ENCODE peak calls at places on chromosome 12, in nine cellular contexts. C is fibroblast of pulmonary artery, K is BE2C, V is coronary artery, Z is IMR-90, H is progenitor cell of endocrine pancreas, M is endothelial cell, R is osteocyte, X is GM10248. O is an unnamed sample.

GRCh38 chr12:64181504-64182291 is 40.4 kb downstream of the KICS2 start:
- DNase-seq in C (peak; percentile 94), K (peak; percentile 53), V (no peak), Z (peak; percentile 99), H (no peak), M (peak; percentile 33), R (no peak), X (no peak), O (no peak)

GRCh38 chr12:102962532-102962931 is 5.1 kb downstream of the ASCL1 start:
- DNase-seq in C (no peak), K (no peak), V (no peak), Z (no peak), H (no peak), M (no peak), R (no peak), X (no peak), O (no peak)

GRCh38 chr12:65308001-65308400 is 29.5 kb downstream of the MSRB3 start:
- DNase-seq in C (peak; percentile 28), K (no peak), V (no peak), Z (peak; percentile 37), H (no peak), M (no peak), R (no peak), X (no peak), O (no peak)

GRCh38 chr12:68270358-68270757 is 17.0 kb upstream of the IL22 start:
- DNase-seq in C (no peak), K (no peak), V (no peak), Z (no peak), H (no peak), M (no peak), R (no peak), X (no peak), O (no peak)

GRCh38 chr12:76628745-76629144 is 69.2 kb upstream of the OSBPL8 start:
- DNase-seq in C (peak; percentile 63), K (no peak), V (no peak), Z (no peak), H (no peak), M (no peak), R (no peak), X (no peak), O (no peak)

GRCh38 chr12:118190266-118190665 is 54.3 kb downstream of the PEBP1 start:
- DNase-seq in C (peak; percentile 48), K (peak; percentile 15), V (no peak), Z (peak; percentile 30), H (no peak), M (no peak), R (no peak), X (no peak), O (no peak)

GRCh38 chr12:56766535-56766934 is 3.4 kb downstream of the HSD17B6 start:
- DNase-seq in C (no peak), K (no peak), V (no peak), Z (no peak), H (no peak), M (no peak), R (no peak), X (peak; percentile 81), O (no peak)

GRCh38 chr12:110565919-110566871 is 16.9 kb downstream of the PPTC7 start:
- DNase-seq in C (no peak), K (no peak), V (no peak), Z (no peak), H (no peak), M (no peak), R (no peak), X (no peak), O (no peak)

GRCh38 chr12:106345739-106346138 is 11.8 kb upstream of the POLR3B start:
- DNase-seq in C (peak; percentile 72), K (peak; percentile 41), V (no peak), Z (peak; percentile 40), H (no peak), M (peak; percentile 53), R (no peak), X (no peak), O (no peak)

GRCh38 chr12:48681738-48682532 is at the start of gene KANSL2:
- DNase-seq in C (peak; percentile 99), K (peak; percentile 99), V (peak; percentile 99), Z (peak; percentile 99), H (peak; percentile 91), M (peak; percentile 94), R (peak; percentile 99), X (peak; percentile 99), O (peak; percentile 88)

GRCh38 chr12:94059394-94060368 is 88.7 kb upstream of the PLXNC1 start:
- DNase-seq in C (no peak), K (no peak), V (no peak), Z (no peak), H (no peak), M (no peak), R (no peak), X (no peak), O (no peak)

GRCh38 chr12:58326534-58326933 is 385.2 kb downstream of the ATP23 start:
- DNase-seq in C (no peak), K (no peak), V (no peak), Z (no peak), H (no peak), M (no peak), R (no peak), X (no peak), O (no peak)
- TF ChIP-seq CTCF in C (no peak), K (no peak), V (no peak), Z (no peak), H (no peak), M (no peak), R (no peak), X (no peak), O (no peak)

DNA sequence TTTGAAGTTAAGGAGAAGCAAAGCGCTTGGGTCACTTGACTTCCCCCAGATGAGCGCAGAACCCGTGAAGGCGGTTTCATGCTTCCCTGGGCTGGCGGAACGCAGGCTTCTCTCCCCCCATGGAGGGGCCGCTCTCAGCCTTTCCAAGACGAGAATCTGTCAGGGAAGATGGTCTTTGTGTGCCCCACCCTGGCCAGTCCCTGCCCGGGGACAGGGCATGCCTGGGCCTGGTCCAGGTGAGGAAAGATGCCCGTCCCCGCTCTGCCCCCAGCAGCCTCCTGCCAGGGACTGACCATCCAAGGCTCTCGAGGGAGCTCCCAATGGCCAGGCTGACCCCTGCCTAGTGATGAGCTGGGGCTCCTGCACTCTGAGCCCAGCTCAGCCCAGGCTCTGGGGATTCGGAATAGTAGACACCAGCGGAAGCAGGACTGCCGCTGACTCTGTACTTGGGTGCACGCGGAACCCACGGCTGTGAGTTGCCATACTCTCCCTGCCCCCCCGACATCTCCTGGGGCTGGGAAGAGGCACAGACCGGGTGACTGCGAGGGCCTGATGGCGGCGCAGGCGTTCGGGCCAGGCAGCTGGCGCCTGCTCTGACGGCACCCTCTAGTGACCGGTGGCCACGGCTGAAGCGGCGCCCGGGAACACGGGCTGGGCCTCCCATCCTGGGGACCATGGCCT is 142.2 kb upstream of the FKBP4 start:
- DNase-seq in C (no peak), K (no peak), V (peak; percentile 45), Z (no peak), H (no peak), M (no peak), R (no peak), X (no peak), O (no peak)
- TF ChIP-seq CTCF in C (no peak), K (no peak), V (no peak), Z (peak; percentile 7), H (no peak), M (no peak), R (no peak), X (no peak), O (no peak)

GRCh38 chr12:54277823-54278276 is 2.1 kb downstream of the CBX5 start:
- DNase-seq in C (peak; percentile 54), K (no peak), V (no peak), Z (no peak), H (no peak), M (no peak), R (no peak), X (no peak), O (no peak)
- TF ChIP-seq CTCF in C (no peak), K (no peak), V (no peak), Z (no peak), H (no peak), M (no peak), R (no peak), X (no peak), O (no peak)

GRCh38 chr12:6323340-6323994 is 13.0 kb downstream of the PLEKHG6 start:
- DNase-seq in C (peak; percentile 98), K (peak; percentile 62), V (no peak), Z (peak; percentile 94), H (no peak), M (peak; percentile 57), R (no peak), X (peak; percentile 67), O (no peak)
- TF ChIP-seq CTCF in C (peak; percentile 69), K (peak; percentile 66), V (peak; percentile 25), Z (peak; percentile 84), H (peak; percentile 69), M (peak; percentile 44), R (peak; percentile 63), X (peak; percentile 40), O (peak; percentile 25)

GRCh38 chr12:52003591-52003990 is 3.2 kb upstream of the TAMALIN start:
- DNase-seq in C (no peak), K (no peak), V (no peak), Z (no peak), H (no peak), M (no peak), R (no peak), X (no peak), O (no peak)

GRCh38 chr12:52005903-52006703 is 643 bp upstream of the TAMALIN start:
- DNase-seq in C (no peak), K (no peak), V (no peak), Z (no peak), H (no peak), M (no peak), R (no peak), X (peak; percentile 80), O (peak; percentile 33)

GRCh38 chr12:52005218-52005902 is 1.4 kb upstream of the TAMALIN start:
- DNase-seq in C (no peak), K (no peak), V (no peak), Z (no peak), H (no peak), M (no peak), R (no peak), X (no peak), O (no peak)

GRCh38 chr12:52003016-52003550 is 3.7 kb upstream of the TAMALIN start:
- DNase-seq in C (no peak), K (no peak), V (no peak), Z (no peak), H (no peak), M (no peak), R (no peak), X (no peak), O (no peak)

GRCh38 chr12:52004042-52004648 is 2.6 kb upstream of the TAMALIN start:
- DNase-seq in C (peak; percentile 68), K (peak; percentile 76), V (no peak), Z (peak; percentile 55), H (no peak), M (peak; percentile 66), R (no peak), X (no peak), O (no peak)
- TF ChIP-seq CTCF in C (peak; percentile 78), K (peak; percentile 88), V (peak; percentile 27), Z (peak; percentile 84), H (peak; percentile 63), M (no peak), R (peak; percentile 77), X (peak; percentile 54), O (peak; percentile 54)

GRCh38 chr12:80413462-80413861 is 30.6 kb upstream of the PTPRQ start:
- DNase-seq in C (no peak), K (no peak), V (no peak), Z (no peak), H (no peak), M (no peak), R (no peak), X (no peak), O (no peak)
- TF ChIP-seq CTCF in C (no peak), K (no peak), V (no peak), Z (peak; percentile 32), H (no peak), M (no peak), R (no peak), X (no peak), O (no peak)

O was measured in D721Med.